ENCODE peak calls at places on chromosomes 2 and 18, in five cellular contexts. Z is HCT116, M is K562, N is GM12878, U is HepG2. Q is an unnamed sample.

GRCh38 chr2:207920721-207921120 is 104.6 kb downstream of the PLEKHM3 start:
- DNase-seq in Z (no peak), M (no peak), N (no peak), U (no peak), Q (no peak)

GRCh38 chr2:64865073-64865830 is 123.9 kb upstream of the SLC1A4 start:
- DNase-seq in Z (no peak), M (peak; percentile 88), N (no peak), U (no peak), Q (peak; percentile 73)

GRCh38 chr18:36829362-36830140 is 624 bp downstream of the KIAA1328 start:
- DNase-seq in Z (no peak), M (no peak), N (no peak), U (peak; percentile 25), Q (no peak)

GRCh38 chr18:8685141-8685913 is 20.0 kb upstream of the MTCL1 start:
- DNase-seq in Z (no peak), M (no peak), N (no peak), U (no peak), Q (no peak)

GRCh38 chr2:55880416-55881143 is 43.0 kb downstream of the EFEMP1 start:
- DNase-seq in Z (no peak), M (no peak), N (no peak), U (no peak), Q (no peak)

GRCh38 chr2:241672243-241673188 is 14.1 kb downstream of the DTYMK start:
- DNase-seq in Z (no peak), M (no peak), N (no peak), U (no peak), Q (no peak)

GRCh38 chr2:171169839-171170238 is 9.1 kb upstream of the TLK1 start:
- DNase-seq in Z (no peak), M (no peak), N (no peak), U (no peak), Q (no peak)

GRCh38 chr18:31679806-31680793 is 4.3 kb downstream of the B4GALT6 start:
- DNase-seq in Z (no peak), M (no peak), N (no peak), U (no peak), Q (no peak)

GRCh38 chr2:134900151-134900550 is 18.5 kb upstream of the CCNT2 start:
- DNase-seq in Z (no peak), M (no peak), N (no peak), U (no peak), Q (no peak)

GRCh38 chr2:156653670-156654069 is 217.5 kb downstream of the GPD2 start:
- DNase-seq in Z (no peak), M (no peak), N (no peak), U (no peak), Q (no peak)

GRCh38 chr2:160241251-160242137 is 41.4 kb upstream of the ITGB6 start:
- DNase-seq in Z (peak; percentile 56), M (no peak), N (no peak), U (no peak), Q (no peak)

GRCh38 chr18:47545613-47546012 is 294.2 kb upstream of the SKOR2 start:
- DNase-seq in Z (no peak), M (no peak), N (no peak), U (peak; percentile 14), Q (peak; percentile 68)

GRCh38 chr18:24381126-24381525 is 16.5 kb downstream of the OSBPL1A start:
- DNase-seq in Z (no peak), M (no peak), N (no peak), U (no peak), Q (no peak)

GRCh38 chr18:52670903-52671302 is 330.9 kb downstream of the DCC start:
- DNase-seq in Z (no peak), M (no peak), N (no peak), U (peak; percentile 4), Q (peak; percentile 36)

GRCh38 chr2:177543007-177543760 is 150.6 kb downstream of the AGPS start:
- DNase-seq in Z (no peak), M (no peak), N (no peak), U (no peak), Q (no peak)

GRCh38 chr2:200617089-200618050 is 31.6 kb downstream of the AOX1 start:
- DNase-seq in Z (no peak), M (no peak), N (no peak), U (no peak), Q (no peak)

GRCh38 chr2:206851511-206851910 is 86.1 kb downstream of the FASTKD2 start:
- DNase-seq in Z (no peak), M (no peak), N (no peak), U (no peak), Q (no peak)

GRCh38 chr2:50547521-50547920 is 484.4 kb downstream of the NRXN1 start:
- DNase-seq in Z (no peak), M (no peak), N (no peak), U (no peak), Q (no peak)

GRCh38 chr2:54558188-54558975 is 102.3 kb downstream of the SPTBN1 start:
- DNase-seq in Z (peak; percentile 56), M (peak; percentile 65), N (no peak), U (peak; percentile 78), Q (peak; percentile 90)

GRCh38 chr2:239159476-239159911 is 241.3 kb downstream of the HDAC4 start:
- DNase-seq in Z (no peak), M (no peak), N (no peak), U (no peak), Q (no peak)

GRCh38 chr2:100935372-100935752 is 66.7 kb upstream of the RPL31 start:
- DNase-seq in Z (no peak), M (no peak), N (no peak), U (no peak), Q (no peak)

GRCh38 chr2:30217644-30218361 is 13.5 kb upstream of the LBH start:
- DNase-seq in Z (peak; percentile 48), M (no peak), N (peak; percentile 48), U (no peak), Q (peak; percentile 17)

DNA sequence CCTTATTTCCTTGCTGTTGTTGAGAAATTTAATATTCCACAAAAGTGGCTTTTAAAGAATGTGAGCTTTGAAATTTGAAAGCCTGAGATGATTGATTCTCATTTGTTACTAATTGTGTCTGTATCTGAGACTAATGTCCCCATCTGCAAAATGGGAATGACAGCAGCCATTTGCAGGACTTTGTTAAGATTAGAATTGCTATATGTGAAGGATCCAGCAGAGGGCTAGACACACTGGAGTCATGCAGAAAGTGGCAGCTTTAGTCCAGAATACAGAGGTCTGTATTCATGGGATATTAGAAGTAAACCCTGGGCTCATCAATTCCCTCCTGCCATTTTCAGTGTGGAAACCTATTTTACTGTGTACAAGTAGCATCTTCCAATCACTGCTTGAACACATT is 296.5 kb upstream of the GYPC start:
- DNase-seq in Z (no peak), M (no peak), N (no peak), U (no peak), Q (peak; percentile 33)
- TF ChIP-seq REST in Z (no peak), M (no peak), N (no peak), U (no peak), Q (no peak)

GRCh38 chr2:47288864-47289263 is 114.1 kb upstream of the MSH2 start:
- DNase-seq in Z (no peak), M (no peak), N (no peak), U (no peak), Q (no peak)
- TF ChIP-seq EZH2 in Z (no peak), M (no peak), N (no peak), U (no peak), Q (no peak)

GRCh38 chr18:54444309-54444914 is 86.7 kb downstream of the C18orf54 start:
- DNase-seq in Z (peak; percentile 60), M (peak; percentile 27), N (no peak), U (peak; percentile 32), Q (peak; percentile 87)
- TF ChIP-seq REST in Z (no peak), M (no peak), N (no peak), U (no peak), Q (no peak)

GRCh38 chr2:105732955-105733607 is 11.6 kb upstream of the NCK2 start:
- DNase-seq in Z (no peak), M (no peak), N (no peak), U (no peak), Q (no peak)

GRCh38 chr2:105736145-105736544 is 8.6 kb upstream of the NCK2 start:
- DNase-seq in Z (no peak), M (no peak), N (no peak), U (no peak), Q (peak; percentile 48)

GRCh38 chr2:105732096-105732495 is 12.6 kb upstream of the NCK2 start:
- DNase-seq in Z (no peak), M (no peak), N (no peak), U (no peak), Q (no peak)

GRCh38 chr2:105737980-105738657 is 6.6 kb upstream of the NCK2 start:
- DNase-seq in Z (no peak), M (no peak), N (no peak), U (no peak), Q (no peak)

GRCh38 chr2:105734762-105735538 is 9.8 kb upstream of the NCK2 start:
- DNase-seq in Z (no peak), M (no peak), N (no peak), U (no peak), Q (no peak)
- TF ChIP-seq EZH2 in Z (no peak), M (no peak), N (no peak), U (no peak), Q (no peak)

GRCh38 chr2:43052204-43052943 is 174.0 kb downstream of the ZFP36L2 start:
- DNase-seq in Z (no peak), M (peak; percentile 27), N (no peak), U (peak; percentile 73), Q (no peak)

GRCh38 chr2:43049836-43050796 is 176.3 kb downstream of the ZFP36L2 start:
- DNase-seq in Z (no peak), M (no peak), N (no peak), U (no peak), Q (no peak)

GRCh38 chr2:43050866-43051265 is 175.5 kb downstream of the ZFP36L2 start:
- DNase-seq in Z (no peak), M (no peak), N (no peak), U (no peak), Q (no peak)

GRCh38 chr2:43052944-43053306 is 173.5 kb downstream of the ZFP36L2 start:
- DNase-seq in Z (no peak), M (no peak), N (no peak), U (no peak), Q (no peak)

GRCh38 chr2:43051316-43051715 is 175.1 kb downstream of the ZFP36L2 start:
- DNase-seq in Z (peak; percentile 26), M (no peak), N (no peak), U (no peak), Q (no peak)
- TF ChIP-seq REST in Z (no peak), M (no peak), N (no peak), U (no peak), Q (no peak)

GRCh38 chr2:71129891-71130324 is at the start of gene MCEE:
- DNase-seq in Z (peak; percentile 62), M (peak; percentile 80), N (peak; percentile 17), U (peak; percentile 85), Q (peak; percentile 96)
- TF ChIP-seq EZH2 in Z (no peak), M (no peak), N (no peak), U (no peak), Q (no peak)

GRCh38 chr2:27303093-27304025 is 4.9 kb downstream of the UCN start:
- DNase-seq in Z (peak; percentile 70), M (peak; percentile 70), N (no peak), U (peak; percentile 86), Q (peak; percentile 91)
- TF ChIP-seq REST in Z (no peak), M (no peak), N (no peak), U (no peak), Q (no peak)